ENCODE peak calls at places on chromosomes 1 and 21, in six cellular contexts. E is psoas muscle, Z is epithelial cell of proximal tubule, A is adipocyte, C is fibroblast of lung, V is heart left ventricle. H is an unnamed sample.

GRCh38 chr1:173506437-173506836 is 29.3 kb downstream of the PRDX6 start:
- DNase-seq in E (no peak), Z (no peak), A (no peak), C (no peak), V (no peak), H (no peak)

GRCh38 chr1:228837817-228838716 is 102.8 kb downstream of the RHOU start:
- DNase-seq in E (no peak), Z (peak), A (peak), C (peak), V (peak), H (peak)

GRCh38 chr1:34002810-34003209 is 138.9 kb downstream of the HMGB4 start:
- DNase-seq in E (no peak), Z (no peak), A (no peak), C (no peak), V (no peak), H (no peak)

GRCh38 chr1:8641317-8641997 is 176.0 kb downstream of the RERE start:
- DNase-seq in E (no peak), Z (no peak), A (no peak), C (no peak), V (no peak), H (no peak)

GRCh38 chr1:33852711-33853110 is 11.2 kb upstream of the HMGB4 start:
- DNase-seq in E (no peak), Z (no peak), A (peak), C (no peak), V (no peak), H (no peak)

GRCh38 chr1:230643887-230644286 is 1.6 kb downstream of the COG2 start:
- DNase-seq in E (no peak), Z (no peak), A (peak), C (no peak), V (no peak), H (no peak)

GRCh38 chr1:180192172-180192571 is 37.5 kb downstream of the QSOX1 start:
- DNase-seq in E (no peak), Z (no peak), A (no peak), C (no peak), V (no peak), H (no peak)

GRCh38 chr1:84365225-84366221 is 32.8 kb upstream of the DNASE2B start:
- DNase-seq in E (no peak), Z (peak), A (peak), C (peak), V (no peak), H (peak)

GRCh38 chr1:10939654-10940450 is 72.6 kb upstream of the TARDBP start:
- DNase-seq in E (no peak), Z (no peak), A (no peak), C (peak), V (no peak), H (no peak)

GRCh38 chr1:226823643-226824042 is 46.8 kb upstream of the PSEN2 start:
- DNase-seq in E (no peak), Z (no peak), A (no peak), C (no peak), V (no peak), H (no peak)

GRCh38 chr1:4495809-4496208 is 158.6 kb upstream of the AJAP1 start:
- DNase-seq in E (no peak), Z (no peak), A (no peak), C (no peak), V (no peak), H (no peak)

GRCh38 chr1:41658444-41659158 is 174.1 kb upstream of the EDN2 start:
- DNase-seq in E (no peak), Z (no peak), A (no peak), C (no peak), V (no peak), H (peak)

GRCh38 chr1:65703853-65704252 is 88.8 kb upstream of the PDE4B start:
- DNase-seq in E (no peak), Z (no peak), A (no peak), C (no peak), V (no peak), H (no peak)

GRCh38 chr1:8478566-8478965 is 160.7 kb downstream of the SLC45A1 start:
- DNase-seq in E (no peak), Z (no peak), A (no peak), C (no peak), V (no peak), H (no peak)

GRCh38 chr1:228174482-228175315 is 9.1 kb downstream of the IBA57 start:
- DNase-seq in E (no peak), Z (no peak), A (peak), C (no peak), V (no peak), H (peak)

DNA sequence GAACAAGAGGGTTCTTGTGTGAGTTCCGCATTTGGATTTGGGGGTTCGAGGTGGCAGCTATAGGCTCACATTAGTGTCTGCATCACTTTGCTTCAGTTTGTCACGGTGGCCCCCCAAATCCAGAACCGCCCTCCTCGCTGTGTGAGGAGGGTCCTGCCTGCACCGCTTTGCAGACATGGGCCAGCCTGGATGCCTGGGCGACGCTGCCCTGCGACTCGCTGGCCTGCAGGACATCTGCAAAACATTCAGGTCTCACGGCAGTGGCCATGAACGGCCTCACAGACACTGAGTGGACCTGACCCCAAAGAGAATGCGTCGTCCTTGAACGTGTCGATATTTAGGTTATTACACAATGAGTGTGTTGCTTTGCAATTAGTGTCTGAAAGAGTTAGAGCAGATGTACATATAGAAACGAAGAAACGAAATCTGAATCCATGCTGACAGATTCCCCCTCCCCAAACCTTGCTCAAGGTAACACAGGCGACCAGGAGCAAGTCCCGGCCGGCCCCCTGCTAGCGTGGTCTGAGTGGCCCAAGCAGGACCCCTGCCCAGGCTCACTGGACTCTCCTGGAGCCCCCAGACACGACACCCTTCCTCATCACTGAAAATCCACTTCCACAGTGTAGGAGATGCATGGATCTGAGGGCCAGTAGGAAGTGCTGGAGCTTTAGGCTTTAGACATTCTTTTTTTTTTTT is 20.4 kb downstream of the PDE9A start:
- DNase-seq in E (no peak), Z (no peak), A (no peak), C (no peak), V (no peak), H (no peak)
- H3K4me3 ChIP-seq in E (no peak), Z (no peak), A (no peak), C (no peak), V (peak), H (no peak)

GRCh38 chr1:76059461-76059860 is 15.1 kb upstream of the ST6GALNAC3 start:
- DNase-seq in E (no peak), Z (no peak), A (no peak), C (no peak), V (no peak), H (no peak)

GRCh38 chr1:76053021-76053420 is 21.5 kb upstream of the ST6GALNAC3 start:
- DNase-seq in E (no peak), Z (no peak), A (no peak), C (no peak), V (no peak), H (peak)

GRCh38 chr1:76055987-76056386 is 18.6 kb upstream of the ST6GALNAC3 start:
- DNase-seq in E (no peak), Z (no peak), A (no peak), C (no peak), V (no peak), H (no peak)

GRCh38 chr1:76054357-76054756 is 20.2 kb upstream of the ST6GALNAC3 start:
- DNase-seq in E (no peak), Z (no peak), A (no peak), C (no peak), V (no peak), H (no peak)
- H3K4me3 ChIP-seq in E (no peak), Z (no peak), A (no peak), C (no peak), V (no peak), H (no peak)

DNA sequence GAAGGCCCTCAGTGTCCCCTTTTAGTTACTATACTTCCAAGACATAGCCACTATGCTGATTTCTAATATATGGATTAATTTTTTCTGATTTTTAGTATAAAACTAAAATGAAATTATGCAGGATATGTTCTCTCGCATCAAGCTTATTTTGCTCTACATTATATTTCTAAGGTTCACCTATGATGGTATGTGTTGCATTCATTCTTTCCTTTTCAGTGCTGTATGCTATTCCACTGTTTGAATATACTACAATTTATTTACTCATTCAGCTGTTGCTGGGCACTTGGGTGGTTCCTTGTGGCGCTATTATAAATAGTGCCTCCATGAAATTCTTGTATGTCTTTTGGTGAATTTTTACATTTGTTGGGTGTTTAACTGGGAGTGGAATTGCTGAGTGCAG is 230.3 kb downstream of the ATG4C start:
- DNase-seq in E (no peak), Z (no peak), A (no peak), C (no peak), V (no peak), H (no peak)
- H3K4me3 ChIP-seq in E (no peak), Z (no peak), A (no peak), C (no peak), V (no peak), H (no peak)

GRCh38 chr1:203055983-203056382 is 29.7 kb downstream of the PPFIA4 start:
- DNase-seq in E (peak), Z (no peak), A (no peak), C (no peak), V (no peak), H (no peak)

GRCh38 chr1:203052556-203053059 is 26.3 kb downstream of the PPFIA4 start:
- DNase-seq in E (no peak), Z (no peak), A (no peak), C (no peak), V (no peak), H (no peak)

GRCh38 chr1:203054184-203054583 is 27.9 kb downstream of the PPFIA4 start:
- DNase-seq in E (peak), Z (no peak), A (no peak), C (no peak), V (no peak), H (no peak)

GRCh38 chr1:203056516-203056915 is 29.3 kb downstream of the MYOG start:
- DNase-seq in E (peak), Z (no peak), A (no peak), C (no peak), V (no peak), H (no peak)

GRCh38 chr1:203055166-203055799 is 29.0 kb downstream of the PPFIA4 start:
- DNase-seq in E (peak), Z (no peak), A (no peak), C (no peak), V (no peak), H (no peak)
- H3K4me3 ChIP-seq in E (no peak), Z (no peak), A (no peak), C (no peak), V (no peak), H (no peak)

GRCh38 chr1:14844923-14845617 is 246.6 kb downstream of the KAZN start:
- DNase-seq in E (no peak), Z (no peak), A (no peak), C (no peak), V (no peak), H (no peak)
- H3K4me3 ChIP-seq in E (no peak), Z (no peak), A (no peak), C (no peak), V (no peak), H (no peak)

DNA sequence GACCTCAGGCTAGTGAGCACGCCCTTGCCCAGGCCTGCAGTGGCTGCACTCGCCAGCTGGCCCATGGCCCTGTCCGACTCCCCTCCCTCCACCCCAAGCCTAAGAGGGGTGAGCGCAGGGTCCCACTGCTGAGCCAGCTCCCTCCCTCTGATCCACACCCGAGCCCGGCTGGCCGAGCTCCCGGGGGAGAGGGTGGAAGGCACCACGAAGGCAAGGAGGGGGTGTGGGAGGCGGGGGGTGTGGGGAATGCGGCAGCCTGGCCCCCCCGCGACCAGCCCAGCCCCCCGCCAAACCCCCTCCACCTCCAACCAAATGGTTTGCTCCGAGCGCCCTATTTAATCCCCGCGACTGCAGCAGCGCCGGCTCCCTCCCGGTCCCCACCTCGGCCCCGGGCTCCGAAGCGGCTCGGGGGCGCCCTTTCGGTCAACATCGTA is at the start of gene CADM3:
- DNase-seq in E (peak), Z (no peak), A (no peak), C (no peak), V (no peak), H (no peak)
- H3K4me3 ChIP-seq in E (peak), Z (peak), A (peak), C (no peak), V (peak), H (peak)

DNA sequence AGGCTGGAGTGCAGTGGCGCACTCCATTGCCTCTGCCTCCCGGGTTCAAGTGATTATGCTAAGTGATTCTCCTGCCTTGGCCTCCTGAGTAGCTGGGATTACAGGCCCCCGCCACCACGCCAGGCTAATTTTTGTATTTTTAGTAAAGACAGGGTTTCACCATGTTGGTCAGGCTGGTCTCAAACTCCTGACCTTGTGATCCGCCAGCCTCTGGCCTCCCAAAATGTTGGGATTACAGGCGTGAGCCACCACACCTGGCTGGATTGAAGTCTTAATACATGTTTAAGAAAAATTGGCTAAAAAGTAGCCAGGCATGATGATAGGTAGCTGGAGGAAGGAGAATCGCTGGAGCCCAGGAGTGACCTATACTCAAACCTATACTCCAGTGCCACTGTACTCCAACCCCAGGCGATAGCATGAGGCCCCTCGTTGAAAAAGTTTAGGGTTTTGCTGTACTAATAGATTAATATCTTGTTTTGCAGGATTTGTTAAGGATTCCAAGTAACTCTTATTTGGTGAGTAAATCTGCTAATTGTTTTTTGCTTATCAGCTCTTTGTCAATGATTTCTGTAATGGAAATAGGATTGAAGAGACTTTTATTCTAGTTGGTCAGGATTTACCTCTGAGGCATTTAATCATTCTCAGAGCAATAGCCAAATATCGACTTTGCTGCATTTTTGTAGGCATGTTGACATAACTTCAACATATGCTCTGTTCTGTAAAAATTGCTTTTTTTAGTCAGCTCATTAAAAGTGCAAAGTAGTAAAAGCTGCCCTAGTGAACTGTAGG is 2.0 kb downstream of the RCC1 start:
- DNase-seq in E (no peak), Z (no peak), A (peak), C (peak), V (no peak), H (no peak)
- H3K4me3 ChIP-seq in E (peak), Z (peak), A (peak), C (peak), V (peak), H (peak)

GRCh38 chr1:51731998-51732397 is 115.1 kb downstream of the OSBPL9 start:
- DNase-seq in E (no peak), Z (no peak), A (no peak), C (no peak), V (no peak), H (no peak)
- H3K4me3 ChIP-seq in E (no peak), Z (no peak), A (no peak), C (no peak), V (no peak), H (no peak)

DNA sequence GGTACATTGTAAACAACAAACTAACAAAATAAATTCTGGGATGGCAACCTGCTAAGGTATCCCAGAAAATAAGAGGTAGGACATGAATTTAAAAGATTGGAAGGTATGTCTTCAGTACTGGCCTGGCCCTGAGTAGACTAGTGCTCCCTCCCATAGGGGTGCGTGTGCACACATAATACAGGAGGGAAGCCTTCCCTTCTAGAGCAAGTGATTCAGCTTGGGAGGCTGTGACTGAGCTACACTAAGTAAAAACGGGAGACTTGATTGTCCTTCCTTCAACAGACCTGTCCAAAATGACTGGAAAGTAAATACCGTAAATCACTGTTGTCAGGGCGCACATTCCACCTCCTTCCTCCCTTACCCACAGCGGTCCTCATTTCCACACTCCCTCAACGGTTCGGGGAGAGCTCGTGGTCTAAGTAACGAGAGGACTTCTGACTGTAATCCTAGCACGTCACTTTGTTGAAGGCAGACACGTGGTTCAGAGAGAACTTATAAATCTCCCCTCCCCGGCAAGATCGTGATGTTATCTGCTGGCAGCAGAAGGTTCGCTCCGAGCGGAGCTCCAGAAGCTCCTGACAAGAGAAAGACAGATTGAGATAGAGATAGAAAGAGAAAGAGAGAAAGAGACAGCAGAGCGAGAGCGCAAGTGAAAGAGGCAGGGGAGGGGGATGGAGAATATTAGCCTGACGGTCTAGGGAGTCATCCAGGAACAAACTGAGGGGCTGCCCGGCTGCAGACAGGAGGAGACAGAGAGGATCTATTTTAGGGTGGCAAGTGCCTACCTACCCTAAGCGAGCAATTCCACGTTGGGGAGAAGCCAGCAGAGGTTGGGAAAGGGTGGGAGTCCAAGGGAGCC is at the start of gene TGFB2:
- DNase-seq in E (peak), Z (peak), A (peak), C (peak), V (peak), H (peak)
- H3K4me3 ChIP-seq in E (peak), Z (peak), A (peak), C (peak), V (peak), H (peak)

DNA sequence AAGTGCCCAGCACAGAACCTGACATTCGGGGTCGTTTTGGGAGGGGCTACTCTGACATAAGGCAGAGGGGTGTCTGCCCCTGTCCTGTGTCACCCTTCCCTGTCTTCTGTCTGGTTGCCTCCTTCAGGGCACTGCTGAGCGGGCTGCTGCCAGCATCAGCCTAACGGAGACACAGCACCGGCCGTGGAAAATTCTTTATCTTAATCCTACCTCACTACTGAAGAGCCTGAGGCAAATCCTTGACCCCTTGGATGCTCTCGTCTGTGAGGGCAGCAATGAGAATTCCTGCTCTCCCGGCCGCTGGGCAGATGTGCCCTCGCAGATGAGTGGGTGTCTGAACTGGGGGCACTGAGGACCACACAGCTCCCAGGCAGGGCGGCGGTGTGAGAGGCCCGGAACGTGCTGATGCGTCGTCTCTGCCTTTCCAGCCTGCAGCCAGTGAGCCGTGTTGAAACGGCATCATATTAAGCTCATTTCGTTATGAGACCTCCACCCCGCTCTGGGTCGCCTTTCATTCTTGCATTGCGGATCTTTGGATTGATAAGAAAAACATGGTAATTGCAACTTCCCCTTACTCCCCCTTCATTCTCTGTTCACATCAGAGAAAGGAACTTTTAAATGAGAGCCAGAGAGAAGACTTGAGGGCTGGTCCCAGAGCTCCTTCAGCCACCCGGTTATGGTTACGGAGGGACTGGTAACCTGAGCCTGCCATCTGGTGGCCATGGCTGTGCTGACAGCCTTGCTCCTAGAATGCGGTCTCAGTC is 271.3 kb downstream of the TRABD2B start:
- DNase-seq in E (peak), Z (peak), A (peak), C (peak), V (peak), H (peak)
- H3K4me3 ChIP-seq in E (peak), Z (peak), A (peak), C (no peak), V (peak), H (no peak)

H was measured in adrenal gland.